ENCODE peak calls at places on chromosomes 7 and 10, in nine cellular contexts. I is HFF-Myc, P is IMR-90, F is breast epithelium, U is upper lobe of right lung, V is tibial nerve, H is K562, A is foreskin fibroblast, C is tibial artery. B is an unnamed sample.

GRCh38 chr10:88312855-88313254 is 270.3 kb downstream of the RNLS start:
- DNase-seq in H (no peak), F (no peak), P (no peak), I (no peak), C (no peak), U (no peak), V (no peak), A (no peak), B (no peak)

GRCh38 chr7:20113423-20114027 is 103.7 kb downstream of the MACC1 start:
- DNase-seq in A (no peak), P (no peak), F (no peak), I (no peak), U (no peak), H (no peak), C (no peak), V (no peak), B (peak; percentile 33)

GRCh38 chr7:132655071-132655761 is 78.9 kb upstream of the PLXNA4 start:
- DNase-seq in P (no peak), C (peak; percentile 57), H (no peak), F (peak; percentile 18), I (no peak), V (peak; percentile 31), U (no peak), A (peak; percentile 70), B (peak; percentile 30)

GRCh38 chr10:132860527-132860926 is 74.6 kb upstream of the NKX6-2 start:
- DNase-seq in U (peak; percentile 45), A (no peak), P (no peak), F (no peak), H (peak; percentile 17), I (no peak), V (no peak), C (peak; percentile 14), B (no peak)

GRCh38 chr7:123126691-123127090 is 73.1 kb downstream of the SLC13A1 start:
- DNase-seq in F (no peak), I (no peak), C (no peak), H (no peak), U (no peak), P (no peak), V (no peak), A (no peak), B (no peak)

GRCh38 chr7:64574481-64575159 is 11.7 kb upstream of the ZNF680 start:
- DNase-seq in P (peak; percentile 38), U (no peak), I (no peak), F (peak; percentile 47), H (no peak), A (peak; percentile 51), C (peak; percentile 47), V (no peak), B (no peak)

GRCh38 chr10:79425074-79425532 is 20.3 kb downstream of the ZCCHC24 start:
- DNase-seq in I (no peak), H (no peak), U (no peak), P (no peak), V (no peak), A (no peak), C (no peak), F (no peak), B (no peak)

GRCh38 chr7:101733713-101734475 is 83.5 kb upstream of the CUX1 start:
- DNase-seq in H (peak; percentile 82), I (no peak), V (peak; percentile 25), U (peak; percentile 84), P (peak; percentile 47), C (peak; percentile 29), A (peak; percentile 62), F (no peak), B (peak; percentile 29)

GRCh38 chr7:152435384-152436278 is at the start of gene KMT2C:
- DNase-seq in V (peak; percentile 37), U (peak; percentile 82), P (peak; percentile 43), F (peak; percentile 42), I (no peak), C (peak; percentile 48), A (peak; percentile 77), H (peak; percentile 90), B (peak; percentile 64)

GRCh38 chr7:51024867-51025266 is 242.2 kb upstream of the GRB10 start:
- DNase-seq in I (no peak), F (no peak), C (no peak), V (no peak), H (no peak), A (no peak), P (no peak), U (peak; percentile 35), B (no peak)

GRCh38 chr7:144027070-144027469 is 21.7 kb upstream of the OR2A5 start:
- DNase-seq in U (no peak), P (peak; percentile 50), A (peak; percentile 27), C (no peak), H (no peak), I (no peak), V (no peak), F (no peak), B (no peak)

GRCh38 chr7:15199482-15199881 is 296.9 kb upstream of the DGKB start:
- DNase-seq in U (no peak), A (peak; percentile 38), F (no peak), C (no peak), H (no peak), V (no peak), P (peak; percentile 1), I (no peak), B (no peak)

GRCh38 chr7:157513682-157514081 is 176.9 kb downstream of the DNAJB6 start:
- DNase-seq in I (no peak), U (no peak), C (no peak), F (no peak), V (no peak), A (no peak), H (no peak), P (no peak), B (no peak)

GRCh38 chr10:125002044-125002422 is 60.1 kb downstream of the ZRANB1 start:
- DNase-seq in A (no peak), P (no peak), F (no peak), C (peak; percentile 17), V (no peak), I (no peak), H (no peak), U (peak; percentile 53), B (no peak)

GRCh38 chr10:125002423-125003145 is 60.7 kb downstream of the ZRANB1 start:
- DNase-seq in F (peak; percentile 14), P (no peak), A (no peak), C (peak; percentile 21), V (no peak), I (no peak), U (peak; percentile 57), H (no peak), B (no peak)

GRCh38 chr10:125003901-125004467 is 62.1 kb downstream of the ZRANB1 start:
- DNase-seq in F (peak; percentile 13), A (no peak), C (peak; percentile 9), H (no peak), I (no peak), U (peak; percentile 49), P (no peak), V (no peak), B (no peak)

GRCh38 chr10:125004571-125005311 is 62.8 kb downstream of the ZRANB1 start:
- DNase-seq in V (no peak), C (peak; percentile 16), F (peak; percentile 13), I (no peak), A (no peak), H (no peak), P (no peak), U (no peak), B (no peak)

GRCh38 chr10:125003146-125003900 is 61.4 kb downstream of the ZRANB1 start:
- DNase-seq in P (no peak), A (no peak), V (no peak), H (no peak), I (no peak), U (peak; percentile 49), C (peak; percentile 10), F (peak; percentile 13), B (no peak)
- TF ChIP-seq CTCF in P (no peak), A (no peak), V (no peak), H (no peak), I (peak; percentile 11), U (no peak), C (no peak), F (no peak), B (no peak)

GRCh38 chr7:953547-954327 is 743 bp downstream of the ADAP1 start:
- DNase-seq in U (peak; percentile 87), I (no peak), V (no peak), P (peak; percentile 17), A (peak; percentile 41), H (no peak), F (peak; percentile 41), C (no peak), B (no peak)
- H3K4me3 ChIP-seq in U (peak overlapping the region; percentile 60), I (peak overlapping the region; percentile 23), V (peak overlapping the region; percentile 74), P (peak overlapping the region; percentile 46), A (peak overlapping the region; percentile 43), H (no peak overlapping the region), F (peak overlapping the region; percentile 60), C (peak overlapping the region; percentile 74), B (peak overlapping the region; percentile 72)

DNA sequence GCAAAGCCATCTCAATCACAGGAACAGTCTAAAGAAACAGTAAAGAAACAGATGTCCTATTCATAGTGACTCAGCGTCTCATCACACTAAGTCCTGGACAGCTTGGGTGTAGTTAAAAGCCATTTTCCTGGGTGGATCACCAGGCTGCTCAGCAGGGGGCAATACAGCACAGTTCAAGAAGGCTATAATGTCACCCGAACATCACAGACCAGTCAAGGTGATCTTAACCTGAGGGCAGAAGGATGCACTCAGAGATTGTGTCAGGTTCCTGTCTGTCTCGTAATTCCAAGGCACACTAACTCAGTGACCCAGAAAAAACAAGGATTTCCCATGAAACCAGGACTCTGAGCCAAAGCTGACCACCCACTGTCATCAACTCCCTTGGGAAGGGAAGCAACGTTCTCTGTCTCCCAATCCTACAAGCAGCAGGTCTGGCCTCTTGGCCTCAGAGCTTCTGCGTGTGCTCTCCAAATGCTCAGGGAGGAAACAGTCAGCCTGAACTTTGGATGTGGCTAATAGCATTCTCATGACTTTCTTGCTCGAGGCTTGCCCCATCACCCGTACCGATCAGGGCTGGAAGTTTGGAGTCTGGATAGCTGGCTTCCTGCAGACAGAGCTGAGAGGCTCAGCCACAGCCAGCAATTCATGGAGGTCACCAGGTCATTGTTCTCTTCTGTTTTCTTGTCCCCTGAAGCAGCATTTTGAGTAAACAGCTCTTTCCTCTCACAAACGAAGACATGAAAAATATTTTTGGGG is 90.4 kb upstream of the FAM171A1 start:
- DNase-seq in A (peak; percentile 94), I (peak; percentile 74), P (peak; percentile 27), C (peak; percentile 39), U (no peak), V (peak; percentile 45), F (no peak), H (peak; percentile 60), B (no peak)
- TF ChIP-seq CTCF in A (peak; percentile 50), I (peak; percentile 63), P (peak; percentile 38), C (peak; percentile 32), U (no peak), V (no peak), F (no peak), H (peak; percentile 76), B (no peak)

DNA sequence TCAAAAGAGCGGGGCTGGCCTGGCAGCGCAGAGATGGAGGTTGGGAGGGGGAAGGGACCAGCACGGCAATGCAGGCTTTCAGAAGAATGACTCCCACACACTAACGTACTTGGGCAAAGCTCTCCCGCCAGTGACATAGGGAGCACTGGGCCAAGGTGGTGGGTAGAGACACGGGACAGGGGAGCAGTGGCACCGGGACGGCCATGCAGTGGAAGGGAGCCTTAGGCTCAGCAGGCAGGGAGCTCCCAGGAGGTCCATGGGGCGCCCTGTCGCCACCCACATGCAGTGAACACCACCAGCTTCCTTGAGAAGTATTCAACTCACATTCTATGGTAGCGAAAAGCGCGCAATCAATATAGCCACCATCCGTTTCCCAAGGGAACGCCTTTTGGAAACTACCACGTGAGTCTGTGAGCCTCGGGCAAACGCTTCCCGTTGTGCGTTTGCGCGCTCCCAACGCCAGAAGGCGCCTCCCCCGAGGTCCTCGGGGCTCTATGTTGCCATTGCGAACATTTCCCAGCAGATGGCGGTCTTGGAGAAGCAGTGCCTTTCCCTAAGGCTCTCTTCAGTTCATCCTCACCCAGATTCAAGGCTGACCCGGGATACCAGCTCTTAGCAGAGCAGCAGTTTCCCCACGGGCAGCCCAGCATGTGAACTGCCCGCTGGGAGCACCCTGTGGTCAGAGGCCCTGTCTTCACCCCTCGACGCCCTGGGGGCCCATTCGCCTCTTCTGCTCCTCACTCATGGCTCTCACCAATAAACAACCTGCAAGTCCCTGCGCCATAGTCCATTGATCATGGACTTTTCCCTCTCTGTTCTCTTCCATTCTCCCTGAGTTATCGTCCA is 16.4 kb upstream of the OPALIN start:
- DNase-seq in H (peak; percentile 84), C (peak; percentile 82), U (peak; percentile 89), A (peak; percentile 95), P (peak; percentile 77), V (peak; percentile 87), F (peak; percentile 67), I (peak; percentile 84), B (peak; percentile 75)
- H3K4me3 ChIP-seq in H (peak overlapping the region; percentile 16), C (peak overlapping the region; percentile 50), U (peak overlapping the region; percentile 54), A (peak overlapping the region; percentile 45), P (peak overlapping the region; percentile 36), V (peak overlapping the region; percentile 49), F (peak overlapping the region; percentile 41), I (peak overlapping the region; percentile 41), B (peak overlapping the region; percentile 59)

B was measured in GM06990.